ENCODE peak calls at places on chromosomes 13 and 19, in four cellular contexts. A is K562, P is HepG2, X is WTC11. M is an unnamed sample.

GRCh38 chr13:106212436-106213010 is 322.9 kb downstream of the EFNB2 start:
- DNase-seq in A (no peak), P (no peak), X (no peak), M (no peak)

GRCh38 chr13:87444135-87444534 is 227.0 kb upstream of the SLITRK5 start:
- DNase-seq in A (no peak), P (no peak), X (no peak), M (no peak)

GRCh38 chr13:85266771-85267170 is 532.4 kb downstream of the SLITRK6 start:
- DNase-seq in A (no peak), P (no peak), X (no peak), M (peak)

GRCh38 chr19:18987456-18987855 is 45.9 kb downstream of the SUGP2 start:
- DNase-seq in A (no peak), P (no peak), X (no peak), M (no peak)

GRCh38 chr19:41871573-41872383 is 5.3 kb upstream of the CD79A start:
- DNase-seq in A (no peak), P (no peak), X (no peak), M (no peak)

GRCh38 chr13:99376132-99376531 is 68.9 kb upstream of the GPR183 start:
- DNase-seq in A (no peak), P (no peak), X (no peak), M (no peak)

GRCh38 chr19:2051771-2052704 is 994 bp upstream of the MKNK2 start:
- DNase-seq in A (no peak), P (no peak), X (no peak), M (no peak)

GRCh38 chr19:4370418-4371041 is 27.2 kb downstream of the MPND start:
- DNase-seq in A (no peak), P (no peak), X (no peak), M (no peak)

DNA sequence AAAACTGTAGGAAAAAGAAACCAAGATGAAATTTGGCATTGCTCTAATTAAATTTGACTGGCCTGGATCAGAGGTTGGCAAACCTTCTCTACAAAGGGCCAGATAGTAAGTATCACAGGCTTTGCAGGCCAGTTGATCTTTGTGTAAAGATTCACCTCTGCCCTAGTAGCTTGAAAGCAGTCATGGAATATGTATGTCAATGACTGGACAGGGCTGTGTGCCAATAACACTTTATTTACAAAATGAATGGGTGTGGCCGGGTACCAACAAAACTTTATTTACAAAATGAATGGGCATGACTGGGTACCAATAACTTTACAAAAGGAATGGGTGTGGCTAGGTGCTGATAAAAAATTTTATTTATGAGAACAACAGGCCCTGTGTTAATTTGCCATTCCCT is 20.0 kb downstream of the SIN3B start:
- DNase-seq in A (no peak), P (no peak), X (no peak), M (no peak)
- TF ChIP-seq ELF4 in A (no peak), P (no peak), X (no peak), M (no peak)

GRCh38 chr19:28424662-28425430 is 788.1 kb downstream of the UQCRFS1 start:
- DNase-seq in A (no peak), P (no peak), X (no peak), M (no peak)

GRCh38 chr19:28426110-28426901 is 786.6 kb downstream of the UQCRFS1 start:
- DNase-seq in A (no peak), P (no peak), X (no peak), M (no peak)

GRCh38 chr19:28426902-28427232 is 786.1 kb downstream of the UQCRFS1 start:
- DNase-seq in A (peak), P (no peak), X (no peak), M (no peak)

GRCh38 chr19:28424041-28424440 is 788.9 kb downstream of the UQCRFS1 start:
- DNase-seq in A (no peak), P (no peak), X (peak), M (no peak)

GRCh38 chr19:28425431-28425931 is 787.5 kb downstream of the UQCRFS1 start:
- DNase-seq in A (no peak), P (no peak), X (no peak), M (no peak)
- TF ChIP-seq ELF4 in A (no peak), P (no peak), X (no peak), M (no peak)

GRCh38 chr13:69178000-69178399 is 929.6 kb upstream of the ATXN8OS start:
- DNase-seq in A (no peak), P (no peak), X (no peak), M (no peak)
- TF ChIP-seq ELF4 in A (no peak), P (no peak), X (no peak), M (no peak)

DNA sequence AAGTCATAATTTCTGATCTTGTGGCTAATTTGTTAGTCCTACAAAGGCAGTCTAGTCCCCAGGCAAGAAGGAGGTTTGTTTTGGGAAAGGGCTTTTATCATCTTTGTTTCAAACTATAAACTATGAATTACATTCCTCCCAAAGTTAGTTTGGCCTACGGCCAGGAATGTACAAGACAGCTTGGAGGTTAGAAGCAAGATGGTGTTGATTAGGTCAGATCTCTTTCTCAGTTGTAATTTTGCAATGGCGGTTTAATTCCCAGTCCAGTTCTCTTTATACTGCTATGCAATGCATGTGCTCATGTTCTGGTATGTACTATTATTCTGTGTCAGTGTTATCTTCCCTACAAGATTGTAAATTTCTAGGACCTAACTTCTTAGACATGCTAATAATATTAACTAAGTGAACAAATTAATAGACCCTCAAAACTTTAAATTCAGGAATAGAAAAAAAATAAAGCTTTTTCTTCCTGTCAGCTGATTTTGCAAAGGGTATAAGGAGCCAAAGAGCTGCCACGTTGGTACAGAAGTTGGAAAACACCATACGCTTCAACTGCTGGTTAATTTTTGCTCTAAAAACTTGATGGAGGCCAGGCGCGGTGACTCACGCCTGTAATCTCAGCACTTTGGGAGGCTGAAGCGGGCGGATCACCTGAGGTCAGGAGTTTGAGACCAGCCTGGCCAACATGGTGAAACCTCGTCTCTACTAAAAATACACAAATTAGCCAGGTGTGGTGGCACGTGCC is 1.3 kb upstream of the DNAJC15 start:
- DNase-seq in A (no peak), P (no peak), X (no peak), M (no peak)
- TF ChIP-seq ELF4 in A (no peak), P (no peak), X (no peak), M (no peak)

DNA sequence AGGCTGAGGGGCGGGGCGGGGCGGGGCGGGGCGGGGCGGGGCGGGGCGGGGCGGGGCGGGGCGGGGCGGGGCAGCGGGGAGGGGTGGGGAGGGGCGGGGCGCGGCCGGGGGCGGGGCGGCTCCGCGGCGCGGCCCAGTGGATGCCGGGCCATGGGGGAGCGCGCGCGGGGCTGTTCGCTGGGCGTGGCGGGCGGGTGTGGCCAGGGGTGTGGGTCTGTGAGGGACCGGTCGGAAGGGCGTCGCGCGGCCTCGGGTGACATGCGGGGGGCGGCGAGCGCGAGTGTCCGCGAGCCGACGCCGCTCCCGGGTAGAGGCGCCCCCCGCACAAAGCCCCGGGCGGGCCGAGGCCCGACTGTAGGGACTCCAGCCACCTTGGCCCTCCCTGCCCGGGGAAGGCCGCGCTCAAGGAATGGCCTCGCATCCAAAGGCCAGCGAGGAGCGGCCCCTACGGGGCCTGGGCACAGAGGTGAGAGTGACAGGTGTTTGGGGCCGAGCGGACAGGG is at the start of gene ZFP28:
- DNase-seq in A (no peak), P (no peak), X (peak), M (peak)
- TF ChIP-seq ELF4 in A (no peak), P (no peak), X (no peak), M (no peak)

GRCh38 chr19:40565910-40566495 is 10.7 kb upstream of the SHKBP1 start:
- DNase-seq in A (no peak), P (no peak), X (no peak), M (no peak)
- TF ChIP-seq ELF4 in A (no peak), P (no peak), X (no peak), M (no peak)